ENCODE peak calls at places on chromosomes 11 and 22, in ten cellular contexts. M is Peyer's patch; D is sigmoid colon; E is pancreas; B is CD8-positive, alpha-beta memory T cell; Z is substantia nigra; W is CD4-positive, alpha-beta T cell; L is brain microvascular endothelial cell; P is K562; A is thoracic aorta. R is an unnamed sample.

GRCh38 chr11:2883717-2884423 is 1.7 kb downstream of the CDKN1C start:
- DNase-seq in A (no peak), L (no peak), B (no peak), Z (no peak), E (peak), D (no peak), P (peak), W (no peak), M (no peak), R (peak)

GRCh38 chr11:75553182-75553581 is 8.9 kb upstream of the SERPINH1 start:
- DNase-seq in E (no peak), Z (no peak), D (peak), B (no peak), W (no peak), M (no peak), P (no peak), L (no peak), A (no peak), R (no peak)

GRCh38 chr11:33835143-33835878 is 56.6 kb downstream of the LMO2 start:
- DNase-seq in D (no peak), P (peak), A (no peak), L (peak), Z (no peak), B (no peak), E (no peak), W (no peak), M (no peak), R (no peak)

GRCh38 chr11:126430581-126431320 is 75.3 kb downstream of the ST3GAL4 start:
- DNase-seq in E (no peak), L (no peak), A (no peak), B (no peak), M (no peak), Z (no peak), P (no peak), W (no peak), D (no peak), R (no peak)

GRCh38 chr11:119460582-119460981 is 37.6 kb upstream of the THY1 start:
- DNase-seq in L (peak), A (no peak), B (no peak), M (no peak), E (no peak), Z (no peak), W (no peak), D (no peak), P (no peak), R (no peak)

GRCh38 chr11:102476812-102477211 is 24.2 kb upstream of the TMEM123 start:
- DNase-seq in A (no peak), D (no peak), B (no peak), Z (no peak), M (no peak), W (peak), P (peak), E (no peak), L (no peak), R (no peak)

GRCh38 chr22:22123118-22123959 is 121.2 kb upstream of the VPREB1 start:
- DNase-seq in B (no peak), P (no peak), A (no peak), Z (no peak), D (no peak), W (no peak), M (no peak), L (no peak), E (no peak), R (no peak)

GRCh38 chr11:3939211-3939610 is 83.7 kb downstream of the STIM1 start:
- DNase-seq in P (no peak), Z (no peak), A (no peak), W (no peak), D (no peak), M (no peak), B (no peak), E (no peak), L (peak), R (no peak)

GRCh38 chr11:75851203-75851602 is 36.2 kb downstream of the UVRAG start:
- DNase-seq in E (no peak), M (no peak), W (no peak), Z (no peak), D (no peak), P (no peak), L (peak), A (no peak), B (no peak), R (no peak)

GRCh38 chr22:22684605-22685561 is 40.5 kb downstream of the GGTLC2 start:
- DNase-seq in W (no peak), P (peak), L (peak), Z (no peak), M (peak), A (no peak), E (peak), D (peak), B (no peak), R (peak)

GRCh38 chr11:2929511-2929879 is 275 bp upstream of the PHLDA2 start:
- DNase-seq in E (peak), P (peak), W (peak), B (peak), A (peak), D (peak), L (peak), M (no peak), Z (no peak), R (no peak)

GRCh38 chr22:46196268-46196667 is 45.9 kb downstream of the PPARA start:
- DNase-seq in A (no peak), E (no peak), W (no peak), Z (no peak), L (no peak), M (no peak), B (no peak), P (no peak), D (no peak), R (no peak)

GRCh38 chr11:120797133-120797532 is 226.8 kb upstream of the TBCEL start:
- DNase-seq in L (no peak), W (no peak), M (no peak), Z (no peak), E (no peak), P (no peak), D (no peak), B (no peak), A (no peak), R (no peak)

GRCh38 chr11:118618991-118619375 is 11.6 kb downstream of the PHLDB1 start:
- DNase-seq in B (no peak), M (no peak), L (peak), W (no peak), D (peak), P (no peak), E (no peak), A (no peak), Z (no peak), R (no peak)

GRCh38 chr11:121899534-121899933 is 216.5 kb downstream of the BLID start:
- DNase-seq in B (no peak), E (no peak), Z (no peak), A (no peak), D (no peak), W (no peak), M (no peak), L (no peak), P (no peak), R (no peak)

GRCh38 chr22:43957871-43958270 is 2.6 kb downstream of the SAMM50 start:
- DNase-seq in Z (no peak), E (no peak), L (peak), W (no peak), A (no peak), M (no peak), D (peak), B (no peak), P (no peak), R (no peak)

GRCh38 chr22:31253949-31254348 is 38.3 kb downstream of the PIK3IP1 start:
- DNase-seq in Z (no peak), D (peak), L (no peak), W (no peak), E (peak), B (no peak), P (no peak), A (no peak), M (no peak), R (peak)

GRCh38 chr11:1310772-1311468 is 1.5 kb upstream of the TOLLIP start:
- DNase-seq in L (no peak), B (peak), P (no peak), E (no peak), Z (no peak), A (no peak), W (peak), D (no peak), M (peak), R (no peak)

GRCh38 chr11:20353829-20354434 is 9.6 kb upstream of the HTATIP2 start:
- DNase-seq in B (no peak), L (peak), D (no peak), W (peak), E (no peak), M (no peak), P (peak), A (no peak), Z (no peak), R (peak)

GRCh38 chr11:1825039-1825740 is 9.6 kb upstream of the SYT8 start:
- DNase-seq in L (no peak), E (peak), B (no peak), P (peak), M (no peak), D (no peak), W (no peak), A (no peak), Z (no peak), R (peak)

GRCh38 chr11:68354181-68354872 is 41.9 kb downstream of the LRP5 start:
- DNase-seq in P (no peak), A (peak), B (no peak), L (peak), D (peak), W (no peak), Z (no peak), M (peak), E (peak), R (no peak)

GRCh38 chr11:93288079-93288478 is 42.5 kb upstream of the DEUP1 start:
- DNase-seq in Z (no peak), L (no peak), D (no peak), W (no peak), M (no peak), P (no peak), B (no peak), E (no peak), A (no peak), R (no peak)

GRCh38 chr22:43789452-43789851 is 22.7 kb downstream of the EFCAB6 start:
- DNase-seq in A (no peak), W (no peak), E (no peak), Z (no peak), B (no peak), P (no peak), D (peak), M (no peak), L (peak), R (no peak)

GRCh38 chr11:39571081-39571480 is 1888.4 kb downstream of the LRRC4C start:
- DNase-seq in W (no peak), Z (no peak), B (no peak), L (no peak), D (no peak), A (no peak), P (no peak), M (no peak), E (no peak), R (no peak)

GRCh38 chr11:4065086-4065485 is 29.5 kb upstream of the RRM1 start:
- DNase-seq in A (no peak), B (no peak), P (no peak), D (no peak), E (no peak), L (no peak), M (no peak), Z (no peak), W (no peak), R (no peak)

GRCh38 chr11:120413480-120413879 is 77.3 kb downstream of the ARHGEF12 start:
- DNase-seq in L (peak), D (no peak), P (no peak), Z (no peak), W (no peak), B (no peak), M (no peak), E (no peak), A (no peak), R (no peak)

GRCh38 chr22:27780161-27780575 is 21.4 kb downstream of the MN1 start:
- DNase-seq in D (no peak), B (no peak), L (no peak), A (no peak), M (no peak), P (no peak), E (no peak), W (no peak), Z (no peak), R (no peak)

GRCh38 chr11:65111537-65112225 is at the start of gene TM7SF2:
- DNase-seq in W (peak), E (peak), L (peak), D (peak), Z (peak), A (peak), P (peak), B (peak), M (peak), R (peak)
- H3K27ac ChIP-seq in W (peak), E (peak), L (no peak), D (peak), Z (peak), A (peak), P (peak), B (peak), M (peak), R (peak)

DNA sequence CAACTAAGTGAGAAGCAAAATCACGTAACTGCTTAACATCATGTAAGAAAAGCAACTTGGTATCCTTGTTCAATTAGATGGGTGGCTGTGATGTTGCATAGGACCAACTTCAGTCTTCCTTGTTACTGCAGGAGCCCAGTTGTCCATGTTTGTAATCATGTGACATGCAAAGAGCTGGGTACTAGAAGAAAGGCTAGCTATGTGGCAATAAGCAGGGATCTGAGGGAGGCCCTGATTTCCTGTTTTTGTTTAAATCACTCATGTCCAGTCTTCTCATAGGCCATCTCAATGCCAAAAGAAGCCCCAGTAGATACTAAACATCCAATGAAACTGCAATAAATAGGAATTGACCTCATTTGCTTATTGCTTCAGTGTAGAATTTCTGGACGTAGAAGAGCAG is 140.7 kb upstream of the ARHGAP20 start:
- DNase-seq in W (no peak), B (no peak), E (no peak), A (no peak), M (no peak), D (no peak), Z (no peak), P (no peak), L (no peak), R (no peak)
- H3K27ac ChIP-seq in W (no peak), B (no peak), E (no peak), A (no peak), M (no peak), D (no peak), Z (no peak), P (no peak), L (no peak), R (no peak)

GRCh38 chr11:32034680-32035079 is 56.2 kb upstream of the RCN1 start:
- DNase-seq in E (no peak), W (no peak), Z (no peak), D (no peak), M (no peak), B (no peak), A (no peak), P (no peak), L (peak), R (no peak)
- H3K27ac ChIP-seq in E (no peak), W (no peak), Z (no peak), D (no peak), M (no peak), B (no peak), A (no peak), P (no peak), L (peak), R (no peak)

GRCh38 chr22:33919591-33920501 is at the start of gene LARGE1:
- DNase-seq in D (peak), L (no peak), E (peak), A (no peak), Z (peak), B (no peak), P (peak), W (no peak), M (peak), R (peak)

GRCh38 chr22:33921576-33922181 is 1.4 kb upstream of the LARGE1 start:
- DNase-seq in W (no peak), E (peak), B (no peak), M (peak), P (no peak), A (no peak), D (peak), L (peak), Z (peak), R (peak)

GRCh38 chr22:33922268-33922667 is 2.0 kb upstream of the LARGE1 start:
- DNase-seq in P (no peak), E (peak), L (peak), B (no peak), A (no peak), D (peak), Z (no peak), M (peak), W (no peak), R (peak)

GRCh38 chr22:33923033-33923432 is 2.8 kb upstream of the LARGE1 start:
- DNase-seq in L (no peak), W (no peak), D (no peak), B (no peak), P (no peak), M (no peak), A (no peak), E (no peak), Z (no peak), R (no peak)

DNA sequence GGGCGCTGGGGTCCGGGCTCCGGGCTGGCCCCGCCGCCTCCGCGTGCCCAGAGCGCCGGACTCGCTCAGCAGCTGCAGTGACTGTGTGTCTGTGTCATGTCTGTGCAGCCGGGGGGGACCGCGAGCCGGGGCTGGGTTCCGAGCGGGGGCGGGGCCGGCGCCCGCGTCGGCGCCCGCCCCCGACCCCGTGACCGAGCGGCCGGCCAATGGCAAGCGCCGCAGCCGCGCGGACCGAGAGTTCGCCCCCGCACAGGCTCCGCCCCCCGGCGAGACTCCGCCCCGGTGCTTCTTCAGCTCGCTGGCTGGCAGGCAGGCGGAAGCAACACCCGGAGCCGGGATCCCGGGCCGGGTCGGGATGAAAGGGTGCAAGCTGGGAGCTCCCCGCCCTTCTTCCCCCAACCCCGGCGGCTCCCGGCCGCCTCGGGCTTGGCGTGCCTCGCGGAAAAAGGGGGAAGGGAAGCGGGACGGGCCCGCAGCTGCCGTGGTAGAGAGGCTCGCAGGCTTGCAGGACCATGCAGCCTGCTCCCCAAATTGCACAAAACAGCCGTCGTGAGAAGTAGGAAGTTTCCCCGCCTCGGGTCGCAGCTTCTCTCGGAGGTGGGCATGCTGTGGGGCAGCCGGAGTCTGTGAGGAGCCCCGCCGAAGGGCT is 775 bp upstream of the LARGE1 start:
- DNase-seq in B (peak), P (peak), L (peak), M (peak), D (peak), W (peak), A (peak), E (peak), Z (peak), R (peak)
- H3K27ac ChIP-seq in B (no peak), P (no peak), L (no peak), M (peak), D (peak), W (no peak), A (peak), E (no peak), Z (peak), R (peak)

DNA sequence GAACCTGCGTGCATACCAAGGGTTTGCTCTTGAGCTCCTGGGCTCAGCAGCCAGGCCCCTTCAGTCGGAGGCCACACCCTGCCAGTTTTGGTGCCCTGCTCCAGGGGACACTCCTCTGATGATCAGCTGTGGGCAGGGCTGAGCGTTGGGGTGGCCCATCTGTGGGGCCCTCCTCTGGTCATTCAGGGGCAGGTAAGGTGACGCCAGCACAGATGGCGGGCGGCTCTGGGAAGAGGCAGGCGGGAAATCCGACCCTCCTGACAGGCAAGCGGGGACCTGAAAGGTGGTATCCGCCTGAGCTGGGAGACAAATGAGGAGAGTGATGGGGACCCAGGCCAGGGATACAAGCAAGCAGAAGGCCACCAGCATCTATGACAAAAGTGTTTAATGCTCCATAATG is 3.8 kb upstream of the MFNG start:
- DNase-seq in L (no peak), P (no peak), W (no peak), B (no peak), A (no peak), E (no peak), M (no peak), D (no peak), Z (no peak), R (peak)
- H3K27ac ChIP-seq in L (no peak), P (no peak), W (no peak), B (no peak), A (no peak), E (no peak), M (no peak), D (no peak), Z (no peak), R (peak)

GRCh38 chr22:36212896-36213295 is 11.3 kb upstream of the APOL4 start:
- DNase-seq in A (no peak), D (no peak), Z (no peak), E (no peak), B (no peak), M (no peak), L (no peak), W (no peak), P (no peak), R (no peak)
- H3K27ac ChIP-seq in A (no peak), D (no peak), Z (no peak), E (no peak), B (no peak), M (no peak), L (no peak), W (no peak), P (no peak), R (no peak)

GRCh38 chr22:17258015-17258827 is 39.0 kb upstream of the ADA2 start:
- DNase-seq in L (no peak), P (peak), Z (peak), D (peak), E (peak), W (peak), A (no peak), M (peak), B (peak), R (peak)
- H3K27ac ChIP-seq in L (no peak), P (no peak), Z (peak), D (no peak), E (peak), W (no peak), A (no peak), M (peak), B (no peak), R (no peak)

DNA sequence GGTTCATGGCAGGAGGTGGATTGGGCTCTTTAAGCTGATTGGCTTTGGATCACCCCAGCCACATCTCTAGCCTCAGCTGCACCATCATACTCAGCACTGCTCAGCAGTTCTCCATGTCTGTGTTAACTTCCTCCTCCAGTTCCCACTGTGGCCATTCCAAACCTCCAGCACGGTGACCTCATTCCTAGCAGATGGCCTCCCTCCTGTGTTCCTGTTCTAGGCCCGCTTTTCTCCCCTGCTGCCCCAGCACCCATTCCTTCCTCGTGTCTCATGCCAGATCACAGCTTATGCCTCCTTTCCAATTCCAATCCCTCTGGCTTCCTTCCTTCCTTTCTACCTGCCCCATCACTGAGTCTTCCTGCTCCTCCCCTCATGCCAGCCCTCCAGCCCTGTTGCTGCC is 96.1 kb downstream of the MICAL2 start:
- DNase-seq in P (no peak), M (no peak), L (no peak), W (no peak), B (no peak), E (no peak), Z (no peak), A (no peak), D (no peak), R (no peak)
- H3K27ac ChIP-seq in P (no peak), M (no peak), L (peak), W (no peak), B (no peak), E (no peak), Z (no peak), A (peak), D (peak), R (no peak)